ENCODE peak calls at places on chromosomes 7 and 10, in four cellular contexts. S, F, W and H are unnamed samples.

GRCh38 chr7:2191026-2191425 is 41.7 kb downstream of the MAD1L1 start:
- DNase-seq in S (no peak), F (no peak), W (no peak), H (no peak)

GRCh38 chr7:15862781-15863165 is 176.3 kb upstream of the MEOX2 start:
- DNase-seq in F (no peak), W (no peak), S (no peak), H (no peak)

GRCh38 chr7:20220824-20221547 is 3.8 kb upstream of the MACC1 start:
- DNase-seq in S (no peak), F (peak; percentile 65), W (no peak), H (no peak)

GRCh38 chr7:142908921-142909870 is 23.7 kb upstream of the TRPV6 start:
- DNase-seq in W (no peak), S (no peak), F (peak; percentile 51), H (no peak)

GRCh38 chr7:45865594-45866410 is 7.1 kb downstream of the CCDC201 start:
- DNase-seq in W (no peak), F (no peak), S (peak; percentile 34), H (no peak)

GRCh38 chr7:45687185-45687560 is 113.0 kb downstream of the ADCY1 start:
- DNase-seq in W (no peak), S (no peak), F (no peak), H (no peak)

GRCh38 chr7:105060923-105061322 is 46.9 kb downstream of the KMT2E start:
- DNase-seq in W (no peak), F (no peak), S (no peak), H (no peak)

GRCh38 chr10:16770141-16770540 is 47.1 kb downstream of the RSU1 start:
- DNase-seq in W (no peak), S (no peak), F (no peak), H (no peak)

GRCh38 chr7:88072036-88072714 is 138.1 kb downstream of the ADAM22 start:
- DNase-seq in S (no peak), F (no peak), W (peak; percentile 33), H (no peak)

GRCh38 chr7:122626785-122627184 is 72.1 kb downstream of the RNF133 start:
- DNase-seq in S (no peak), W (no peak), F (no peak), H (no peak)

GRCh38 chr7:82235710-82236109 is 207.9 kb downstream of the CACNA2D1 start:
- DNase-seq in W (no peak), S (no peak), F (no peak), H (no peak)

GRCh38 chr7:86904949-86905834 is 154.3 kb downstream of the ELAPOR2 start:
- DNase-seq in W (no peak), S (peak; percentile 16), F (peak; percentile 50), H (peak; percentile 12)

GRCh38 chr7:2870471-2870941 is 26.4 kb upstream of the GNA12 start:
- DNase-seq in S (no peak), W (no peak), F (peak; percentile 15), H (peak; percentile 57)

GRCh38 chr7:134504660-134505164 is 22.7 kb upstream of the AKR1B10 start:
- DNase-seq in F (no peak), W (no peak), S (no peak), H (no peak)

GRCh38 chr7:80508440-80508839 is 3.4 kb downstream of the GNAT3 start:
- DNase-seq in F (no peak), S (no peak), W (no peak), H (no peak)

GRCh38 chr7:26112341-26112740 is 39.7 kb upstream of the NFE2L3 start:
- DNase-seq in S (no peak), W (no peak), F (no peak), H (no peak)

GRCh38 chr7:26115628-26116027 is 36.4 kb upstream of the NFE2L3 start:
- DNase-seq in S (no peak), W (no peak), F (no peak), H (no peak)

GRCh38 chr7:26122745-26123144 is 29.3 kb upstream of the NFE2L3 start:
- DNase-seq in W (no peak), S (no peak), F (no peak), H (no peak)

GRCh38 chr7:26117970-26118369 is 34.0 kb upstream of the NFE2L3 start:
- DNase-seq in S (no peak), F (no peak), W (no peak), H (no peak)

GRCh38 chr7:26117142-26117807 is 34.7 kb upstream of the NFE2L3 start:
- DNase-seq in S (peak; percentile 23), F (peak; percentile 45), W (no peak), H (peak; percentile 20)
- TF ChIP-seq CTCF in S (peak; percentile 16), F (peak; percentile 22), W (no peak), H (no peak)

GRCh38 chr10:3225589-3225988 is 53.0 kb upstream of the PITRM1 start:
- DNase-seq in S (no peak), F (no peak), W (no peak), H (no peak)
- TF ChIP-seq CBFB in S (no peak), F (no peak), W (no peak), H (no peak)

GRCh38 chr7:118264836-118265235 is 40.3 kb downstream of the ANKRD7 start:
- DNase-seq in S (no peak), W (no peak), F (no peak), H (no peak)

DNA sequence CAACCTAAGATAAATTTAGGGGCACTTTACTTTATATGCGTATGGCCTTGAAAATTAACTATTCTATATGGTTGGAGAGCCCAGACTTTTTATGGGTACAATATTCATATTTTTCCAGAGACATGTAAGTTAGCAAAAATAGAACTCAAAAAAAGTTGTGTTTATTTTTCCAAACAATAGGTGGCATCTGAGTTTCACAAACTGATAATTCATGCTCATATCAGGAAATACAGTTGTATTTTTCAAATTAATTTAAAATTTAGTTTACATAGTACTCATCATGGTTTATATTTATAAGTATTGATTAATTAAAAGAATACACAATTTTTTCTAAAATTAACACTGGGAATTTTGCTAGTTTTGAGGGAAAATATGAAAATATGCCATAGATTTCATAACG is 34.6 kb downstream of the ANKRD7 start:
- DNase-seq in F (no peak), S (no peak), W (no peak), H (no peak)
- TF ChIP-seq CTCF in F (no peak), S (no peak), W (no peak), H (no peak)

GRCh38 chr7:36264123-36264916 is 111.3 kb downstream of the EEPD1 start:
- DNase-seq in W (no peak), S (no peak), F (no peak), H (no peak)
- TF ChIP-seq CBFB in W (no peak), S (no peak), F (no peak), H (no peak)

DNA sequence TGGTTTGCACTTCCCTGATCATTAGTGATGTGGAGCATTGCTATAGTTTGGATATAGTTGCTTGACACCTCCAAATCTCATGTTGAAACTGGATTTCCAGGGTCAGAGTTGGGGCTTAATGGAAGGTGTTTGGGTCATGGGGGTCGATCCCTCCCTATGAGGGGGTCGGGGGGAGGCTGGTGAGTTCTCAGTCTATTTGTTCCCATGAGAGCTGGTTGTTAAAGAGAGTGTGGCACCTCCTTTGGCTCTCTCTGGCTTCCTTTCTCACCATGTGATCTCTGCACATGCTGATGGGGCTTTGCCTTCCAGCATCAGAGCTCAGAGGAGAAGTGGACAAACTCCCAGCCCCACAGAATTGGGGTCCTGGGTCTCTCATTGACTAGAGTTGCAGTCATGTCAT is 36.8 kb upstream of the BAMBI start:
- DNase-seq in S (no peak), W (no peak), F (no peak), H (no peak)
- TF ChIP-seq CTCF in S (no peak), W (no peak), F (no peak), H (no peak)

GRCh38 chr7:95863-96260 is 96.5 kb upstream of the FAM20C start:
- DNase-seq in W (no peak), F (no peak), S (no peak), H (no peak)
- TF ChIP-seq CBFB in W (no peak), F (no peak), S (no peak), H (no peak)

DNA sequence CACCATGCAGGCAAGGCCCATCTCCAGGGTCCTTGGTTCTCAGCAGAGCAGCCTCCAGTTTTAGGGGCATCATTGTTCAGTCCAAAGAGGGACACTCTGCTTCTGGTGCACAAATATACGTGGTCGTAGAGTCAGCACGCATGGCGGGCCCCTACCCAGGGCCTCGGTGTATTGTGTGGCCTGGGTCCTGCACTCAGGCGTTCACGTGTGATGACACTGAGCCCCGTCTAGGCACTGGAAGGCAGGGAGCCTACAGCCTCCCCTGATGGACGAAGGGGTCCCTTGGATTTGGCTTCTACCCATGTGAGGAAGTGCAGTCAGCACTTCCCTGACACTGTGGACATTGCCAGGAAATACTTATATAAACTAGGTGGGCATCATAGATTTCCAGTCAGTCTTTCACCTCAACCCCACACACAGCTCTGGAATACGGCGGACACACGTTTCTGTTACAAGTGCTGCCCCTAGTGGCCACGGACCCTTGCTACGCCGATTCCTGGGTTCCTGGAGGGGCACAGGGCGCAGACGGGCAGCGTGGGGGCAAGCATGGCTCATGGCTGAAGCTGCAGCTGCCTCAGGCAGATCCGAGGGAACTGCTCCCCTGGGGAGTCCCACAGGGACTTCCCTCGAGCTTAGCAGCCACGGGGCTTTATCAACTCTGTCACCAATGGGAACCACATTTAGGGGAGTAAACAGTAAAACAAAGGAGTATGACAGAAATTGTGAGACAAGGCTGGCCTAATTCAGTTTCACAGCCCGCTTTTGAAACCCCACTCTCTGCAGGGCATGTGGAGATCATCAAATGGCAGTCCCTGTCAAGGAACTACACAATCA is 25.4 kb downstream of the AIFM2 start:
- DNase-seq in S (peak; percentile 8), F (peak; percentile 73), W (peak; percentile 80), H (peak; percentile 85)
- TF ChIP-seq CTCF in S (peak; percentile 58), F (peak; percentile 81), W (peak; percentile 66), H (peak; percentile 70)

DNA sequence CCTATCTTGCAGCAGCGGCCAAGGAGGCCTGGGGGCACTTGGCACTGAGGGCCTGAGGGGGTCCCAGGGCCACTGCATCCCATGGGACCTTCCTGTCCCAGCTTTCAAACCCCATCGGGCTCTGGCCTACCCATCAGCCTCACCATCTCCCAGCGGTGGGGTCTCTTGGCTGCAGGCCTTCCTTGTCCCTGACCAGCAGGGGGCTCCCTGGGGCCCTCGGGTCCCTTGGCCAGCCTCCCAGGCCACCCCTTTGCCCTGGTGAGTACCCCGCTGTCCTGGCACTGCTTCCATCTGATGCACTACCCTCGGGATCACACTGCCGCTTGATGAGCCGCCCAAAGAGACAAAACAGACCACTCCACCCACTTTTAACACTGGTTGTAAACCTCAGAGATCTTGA is 43.5 kb downstream of the YKT6 start:
- DNase-seq in S (no peak), W (no peak), F (peak; percentile 59), H (peak; percentile 65)
- TF ChIP-seq CBFB in S (no peak), W (no peak), F (no peak), H (no peak)